ENCODE peak calls at places on chromosome 15, in eight cellular contexts. One of them, this sample, is unnamed. For H3K36me3, the result is how much of the 10 kb centered on the place peaks cover.

GRCh38 chr15:100900136-100900894 is 18.8 kb upstream of the LRRK1 start:
- DNase-seq in esophagus muscularis mucosa: no peak
- DNase-seq in heart right ventricle: no peak
- DNase-seq in spleen: no peak
- DNase-seq in neuronal stem cell: no peak
- DNase-seq in kidney: no peak
- DNase-seq in tibial nerve: no peak
- DNase-seq in effector memory CD4-positive, alpha-beta T cell: no peak
- DNase-seq in this sample: no peak

GRCh38 chr15:76286231-76286879 is 24.9 kb downstream of the ETFA start:
- DNase-seq in effector memory CD4-positive, alpha-beta T cell: peak
- DNase-seq in heart right ventricle: no peak
- DNase-seq in neuronal stem cell: no peak
- DNase-seq in spleen: no peak
- DNase-seq in kidney: no peak
- DNase-seq in esophagus muscularis mucosa: no peak
- DNase-seq in tibial nerve: no peak
- DNase-seq in this sample: no peak

GRCh38 chr15:68991723-68992122 is 22.8 kb upstream of the NOX5 start:
- DNase-seq in neuronal stem cell: no peak
- DNase-seq in spleen: no peak
- DNase-seq in heart right ventricle: no peak
- DNase-seq in tibial nerve: no peak
- DNase-seq in kidney: no peak
- DNase-seq in effector memory CD4-positive, alpha-beta T cell: no peak
- DNase-seq in esophagus muscularis mucosa: peak
- DNase-seq in this sample: peak

GRCh38 chr15:81221449-81221848 is 24.8 kb downstream of the IL16 start:
- DNase-seq in esophagus muscularis mucosa: no peak
- DNase-seq in kidney: no peak
- DNase-seq in heart right ventricle: peak
- DNase-seq in effector memory CD4-positive, alpha-beta T cell: no peak
- DNase-seq in neuronal stem cell: no peak
- DNase-seq in spleen: no peak
- DNase-seq in tibial nerve: no peak
- DNase-seq in this sample: no peak

GRCh38 chr15:80609512-80609946 is 85.6 kb upstream of the ABHD17C start:
- DNase-seq in tibial nerve: no peak
- DNase-seq in neuronal stem cell: no peak
- DNase-seq in heart right ventricle: no peak
- DNase-seq in esophagus muscularis mucosa: no peak
- DNase-seq in kidney: peak
- DNase-seq in effector memory CD4-positive, alpha-beta T cell: no peak
- DNase-seq in spleen: no peak
- DNase-seq in this sample: no peak

GRCh38 chr15:39582286-39582976 is 1.6 kb downstream of the THBS1 start:
- DNase-seq in effector memory CD4-positive, alpha-beta T cell: no peak
- DNase-seq in spleen: no peak
- DNase-seq in neuronal stem cell: no peak
- DNase-seq in tibial nerve: no peak
- DNase-seq in heart right ventricle: peak
- DNase-seq in kidney: peak
- DNase-seq in esophagus muscularis mucosa: peak
- DNase-seq in this sample: peak

GRCh38 chr15:39924437-39924836 is 4.4 kb upstream of the GPR176 start:
- DNase-seq in kidney: no peak
- DNase-seq in esophagus muscularis mucosa: no peak
- DNase-seq in effector memory CD4-positive, alpha-beta T cell: no peak
- DNase-seq in tibial nerve: no peak
- DNase-seq in spleen: no peak
- DNase-seq in neuronal stem cell: no peak
- DNase-seq in heart right ventricle: no peak
- DNase-seq in this sample: no peak

GRCh38 chr15:101189341-101189679 is 62.5 kb downstream of the CHSY1 start:
- DNase-seq in heart right ventricle: no peak
- DNase-seq in neuronal stem cell: no peak
- DNase-seq in esophagus muscularis mucosa: no peak
- DNase-seq in spleen: no peak
- DNase-seq in kidney: no peak
- DNase-seq in effector memory CD4-positive, alpha-beta T cell: no peak
- DNase-seq in tibial nerve: no peak
- DNase-seq in this sample: no peak

GRCh38 chr15:80732818-80733217 is 37.7 kb downstream of the ABHD17C start:
- DNase-seq in kidney: no peak
- DNase-seq in spleen: no peak
- DNase-seq in esophagus muscularis mucosa: no peak
- DNase-seq in heart right ventricle: no peak
- DNase-seq in effector memory CD4-positive, alpha-beta T cell: no peak
- DNase-seq in neuronal stem cell: no peak
- DNase-seq in tibial nerve: no peak
- DNase-seq in this sample: no peak

GRCh38 chr15:52284164-52284563 is 11.4 kb downstream of the MYO5C start:
- DNase-seq in effector memory CD4-positive, alpha-beta T cell: no peak
- DNase-seq in heart right ventricle: no peak
- DNase-seq in kidney: no peak
- DNase-seq in neuronal stem cell: no peak
- DNase-seq in tibial nerve: no peak
- DNase-seq in esophagus muscularis mucosa: no peak
- DNase-seq in spleen: no peak
- DNase-seq in this sample: no peak

GRCh38 chr15:72176155-72176554 is 21.4 kb downstream of the GRAMD2A start:
- DNase-seq in neuronal stem cell: no peak
- DNase-seq in effector memory CD4-positive, alpha-beta T cell: no peak
- DNase-seq in kidney: no peak
- DNase-seq in tibial nerve: no peak
- DNase-seq in spleen: peak
- DNase-seq in heart right ventricle: no peak
- DNase-seq in esophagus muscularis mucosa: no peak
- DNase-seq in this sample: no peak

GRCh38 chr15:89433686-89434085 is 62.7 kb downstream of the RHCG start:
- DNase-seq in tibial nerve: no peak
- DNase-seq in neuronal stem cell: no peak
- DNase-seq in heart right ventricle: no peak
- DNase-seq in kidney: no peak
- DNase-seq in effector memory CD4-positive, alpha-beta T cell: no peak
- DNase-seq in spleen: no peak
- DNase-seq in esophagus muscularis mucosa: no peak
- DNase-seq in this sample: no peak

GRCh38 chr15:63969652-63970421 is 76.4 kb downstream of the DAPK2 start:
- DNase-seq in neuronal stem cell: no peak
- DNase-seq in effector memory CD4-positive, alpha-beta T cell: no peak
- DNase-seq in tibial nerve: no peak
- DNase-seq in kidney: peak
- DNase-seq in spleen: peak
- DNase-seq in esophagus muscularis mucosa: no peak
- DNase-seq in heart right ventricle: no peak
- DNase-seq in this sample: peak

GRCh38 chr15:27058939-27059338 is 88.0 kb downstream of the GABRG3 start:
- DNase-seq in tibial nerve: no peak
- DNase-seq in spleen: no peak
- DNase-seq in kidney: no peak
- DNase-seq in neuronal stem cell: no peak
- DNase-seq in heart right ventricle: no peak
- DNase-seq in esophagus muscularis mucosa: no peak
- DNase-seq in effector memory CD4-positive, alpha-beta T cell: no peak
- DNase-seq in this sample: no peak

GRCh38 chr15:40333922-40334492 is 6.7 kb downstream of the CCDC9B start:
- DNase-seq in spleen: peak
- DNase-seq in neuronal stem cell: no peak
- DNase-seq in esophagus muscularis mucosa: peak
- DNase-seq in tibial nerve: no peak
- DNase-seq in kidney: peak
- DNase-seq in effector memory CD4-positive, alpha-beta T cell: no peak
- DNase-seq in heart right ventricle: peak
- DNase-seq in this sample: peak

GRCh38 chr15:89441295-89441762 is 55.1 kb downstream of the RHCG start:
- DNase-seq in heart right ventricle: no peak
- DNase-seq in esophagus muscularis mucosa: no peak
- DNase-seq in neuronal stem cell: no peak
- DNase-seq in effector memory CD4-positive, alpha-beta T cell: no peak
- DNase-seq in kidney: no peak
- DNase-seq in tibial nerve: no peak
- DNase-seq in spleen: peak
- DNase-seq in this sample: no peak

GRCh38 chr15:66400351-66400774 is 13.7 kb downstream of the MAP2K1 start:
- DNase-seq in neuronal stem cell: no peak
- DNase-seq in spleen: no peak
- DNase-seq in esophagus muscularis mucosa: no peak
- DNase-seq in effector memory CD4-positive, alpha-beta T cell: no peak
- DNase-seq in heart right ventricle: no peak
- DNase-seq in tibial nerve: no peak
- DNase-seq in kidney: no peak
- DNase-seq in this sample: no peak
- H3K36me3 ChIP-seq in neuronal stem cell: under half
- H3K36me3 ChIP-seq in spleen: under half
- H3K36me3 ChIP-seq in esophagus muscularis mucosa: under half
- H3K36me3 ChIP-seq in effector memory CD4-positive, alpha-beta T cell: under half
- H3K36me3 ChIP-seq in heart right ventricle: under half
- H3K36me3 ChIP-seq in tibial nerve: under half
- H3K36me3 ChIP-seq in kidney: under half
- H3K36me3 ChIP-seq in this sample: under half

GRCh38 chr15:41480396-41481140 is 13.1 kb upstream of the ITPKA start:
- DNase-seq in heart right ventricle: no peak
- DNase-seq in esophagus muscularis mucosa: no peak
- DNase-seq in effector memory CD4-positive, alpha-beta T cell: no peak
- DNase-seq in neuronal stem cell: no peak
- DNase-seq in spleen: no peak
- DNase-seq in kidney: peak
- DNase-seq in tibial nerve: no peak
- DNase-seq in this sample: no peak

GRCh38 chr15:41482070-41482469 is 11.6 kb upstream of the ITPKA start:
- DNase-seq in kidney: peak
- DNase-seq in tibial nerve: no peak
- DNase-seq in effector memory CD4-positive, alpha-beta T cell: no peak
- DNase-seq in neuronal stem cell: no peak
- DNase-seq in spleen: no peak
- DNase-seq in heart right ventricle: no peak
- DNase-seq in esophagus muscularis mucosa: no peak
- DNase-seq in this sample: no peak

GRCh38 chr15:41483519-41483918 is 10.2 kb upstream of the ITPKA start:
- DNase-seq in kidney: peak
- DNase-seq in tibial nerve: no peak
- DNase-seq in effector memory CD4-positive, alpha-beta T cell: no peak
- DNase-seq in spleen: no peak
- DNase-seq in esophagus muscularis mucosa: no peak
- DNase-seq in neuronal stem cell: no peak
- DNase-seq in heart right ventricle: no peak
- DNase-seq in this sample: no peak

GRCh38 chr15:41483115-41483514 is 10.6 kb upstream of the ITPKA start:
- DNase-seq in tibial nerve: no peak
- DNase-seq in effector memory CD4-positive, alpha-beta T cell: no peak
- DNase-seq in spleen: no peak
- DNase-seq in kidney: peak
- DNase-seq in neuronal stem cell: no peak
- DNase-seq in esophagus muscularis mucosa: no peak
- DNase-seq in heart right ventricle: no peak
- DNase-seq in this sample: no peak

GRCh38 chr15:41482478-41482877 is 11.2 kb upstream of the ITPKA start:
- DNase-seq in heart right ventricle: no peak
- DNase-seq in effector memory CD4-positive, alpha-beta T cell: no peak
- DNase-seq in esophagus muscularis mucosa: no peak
- DNase-seq in spleen: no peak
- DNase-seq in neuronal stem cell: no peak
- DNase-seq in kidney: no peak
- DNase-seq in tibial nerve: no peak
- DNase-seq in this sample: no peak
- H3K36me3 ChIP-seq in heart right ventricle: under half
- H3K36me3 ChIP-seq in effector memory CD4-positive, alpha-beta T cell: under half
- H3K36me3 ChIP-seq in esophagus muscularis mucosa: half or more
- H3K36me3 ChIP-seq in spleen: under half
- H3K36me3 ChIP-seq in neuronal stem cell: half or more
- H3K36me3 ChIP-seq in kidney: under half
- H3K36me3 ChIP-seq in tibial nerve: under half
- H3K36me3 ChIP-seq in this sample: half or more

GRCh38 chr15:74414081-74414580 is 19.6 kb downstream of the SEMA7A start:
- DNase-seq in esophagus muscularis mucosa: no peak
- DNase-seq in spleen: no peak
- DNase-seq in tibial nerve: no peak
- DNase-seq in effector memory CD4-positive, alpha-beta T cell: no peak
- DNase-seq in neuronal stem cell: no peak
- DNase-seq in heart right ventricle: no peak
- DNase-seq in kidney: no peak
- DNase-seq in this sample: no peak
- H3K36me3 ChIP-seq in esophagus muscularis mucosa: under half
- H3K36me3 ChIP-seq in spleen: half or more
- H3K36me3 ChIP-seq in tibial nerve: under half
- H3K36me3 ChIP-seq in effector memory CD4-positive, alpha-beta T cell: under half
- H3K36me3 ChIP-seq in neuronal stem cell: under half
- H3K36me3 ChIP-seq in heart right ventricle: under half
- H3K36me3 ChIP-seq in kidney: under half
- H3K36me3 ChIP-seq in this sample: under half

GRCh38 chr15:50563756-50564155 is 17.3 kb upstream of the USP50 start:
- DNase-seq in effector memory CD4-positive, alpha-beta T cell: no peak
- DNase-seq in spleen: no peak
- DNase-seq in tibial nerve: no peak
- DNase-seq in esophagus muscularis mucosa: no peak
- DNase-seq in heart right ventricle: no peak
- DNase-seq in neuronal stem cell: no peak
- DNase-seq in kidney: no peak
- DNase-seq in this sample: no peak
- H3K36me3 ChIP-seq in effector memory CD4-positive, alpha-beta T cell: under half
- H3K36me3 ChIP-seq in spleen: under half
- H3K36me3 ChIP-seq in tibial nerve: under half
- H3K36me3 ChIP-seq in esophagus muscularis mucosa: half or more
- H3K36me3 ChIP-seq in heart right ventricle: under half
- H3K36me3 ChIP-seq in neuronal stem cell: half or more
- H3K36me3 ChIP-seq in kidney: under half
- H3K36me3 ChIP-seq in this sample: under half